ENCODE peak calls at places on chromosome 1, in four cellular contexts. N, G, A and U are unnamed samples.

GRCh38 chr1:27689423-27690173 is 17.6 kb upstream of the IFI6 start:
- DNase-seq in N (no peak), G (no peak), A (no peak), U (no peak)

GRCh38 chr1:3910049-3910731 is 10.1 kb upstream of the C1orf174 start:
- DNase-seq in N (no peak), G (peak), A (no peak), U (no peak)

GRCh38 chr1:16017461-16018303 is at the start of gene HSPB7:
- DNase-seq in N (no peak), G (peak), A (no peak), U (peak)

GRCh38 chr1:19113362-19114092 is 96.5 kb downstream of the UBR4 start:
- DNase-seq in N (peak), G (no peak), A (no peak), U (no peak)

GRCh38 chr1:178055779-178056471 is 38.0 kb upstream of the RASAL2 start:
- DNase-seq in N (no peak), G (no peak), A (no peak), U (no peak)

GRCh38 chr1:161307230-161307768 is 2.5 kb downstream of the MPZ start:
- DNase-seq in N (no peak), G (peak), A (peak), U (no peak)

GRCh38 chr1:220700591-220701179 is 10.5 kb downstream of the C1orf115 start:
- DNase-seq in N (no peak), G (no peak), A (peak), U (no peak)

GRCh38 chr1:27831568-27832410 is 1.2 kb downstream of the PPP1R8 start:
- DNase-seq in N (no peak), G (no peak), A (no peak), U (no peak)